ENCODE peak calls at places on chromosomes 5 and 9, in seven cellular contexts. One of them, this sample, is unnamed.

GRCh38 chr5:60597570-60597969 is 102.4 kb downstream of the DEPDC1B start:
- DNase-seq in GM04503: no peak
- DNase-seq in cardiac fibroblast: no peak
- DNase-seq in CD4-positive, alpha-beta memory T cell: no peak
- DNase-seq in MM.1S: peak
- DNase-seq in AG04449: no peak
- DNase-seq in lower leg skin: no peak
- DNase-seq in this sample: peak

GRCh38 chr5:14946813-14947640 is 75.4 kb upstream of the ANKH start:
- DNase-seq in cardiac fibroblast: peak
- DNase-seq in AG04449: no peak
- DNase-seq in lower leg skin: no peak
- DNase-seq in GM04503: no peak
- DNase-seq in CD4-positive, alpha-beta memory T cell: peak
- DNase-seq in MM.1S: peak
- DNase-seq in this sample: no peak

GRCh38 chr5:1521671-1522600 is 1.8 kb downstream of the LPCAT1 start:
- DNase-seq in GM04503: no peak
- DNase-seq in CD4-positive, alpha-beta memory T cell: no peak
- DNase-seq in MM.1S: no peak
- DNase-seq in lower leg skin: peak
- DNase-seq in cardiac fibroblast: peak
- DNase-seq in AG04449: peak
- DNase-seq in this sample: peak

GRCh38 chr9:36263662-36264061 is 5.4 kb upstream of the GNE start:
- DNase-seq in MM.1S: no peak
- DNase-seq in AG04449: no peak
- DNase-seq in lower leg skin: peak
- DNase-seq in CD4-positive, alpha-beta memory T cell: no peak
- DNase-seq in cardiac fibroblast: no peak
- DNase-seq in GM04503: no peak
- DNase-seq in this sample: no peak

GRCh38 chr5:154758501-154758900 is 3.3 kb downstream of the LARP1 start:
- DNase-seq in cardiac fibroblast: no peak
- DNase-seq in lower leg skin: no peak
- DNase-seq in CD4-positive, alpha-beta memory T cell: no peak
- DNase-seq in AG04449: no peak
- DNase-seq in MM.1S: no peak
- DNase-seq in GM04503: peak
- DNase-seq in this sample: no peak

GRCh38 chr5:181219262-181220177 is 3.6 kb upstream of the TRIM41 start:
- DNase-seq in CD4-positive, alpha-beta memory T cell: no peak
- DNase-seq in lower leg skin: no peak
- DNase-seq in AG04449: no peak
- DNase-seq in GM04503: no peak
- DNase-seq in cardiac fibroblast: no peak
- DNase-seq in MM.1S: peak
- DNase-seq in this sample: no peak

GRCh38 chr9:128097156-128098016 is 29.4 kb downstream of the SLC25A25 start:
- DNase-seq in CD4-positive, alpha-beta memory T cell: no peak
- DNase-seq in GM04503: no peak
- DNase-seq in MM.1S: no peak
- DNase-seq in cardiac fibroblast: no peak
- DNase-seq in AG04449: no peak
- DNase-seq in lower leg skin: no peak
- DNase-seq in this sample: no peak

GRCh38 chr5:140986117-140986521 is 19.8 kb downstream of the PCDHAC2 start:
- DNase-seq in lower leg skin: no peak
- DNase-seq in GM04503: no peak
- DNase-seq in AG04449: no peak
- DNase-seq in MM.1S: no peak
- DNase-seq in CD4-positive, alpha-beta memory T cell: no peak
- DNase-seq in cardiac fibroblast: no peak
- DNase-seq in this sample: no peak

GRCh38 chr5:109062669-109063068 is 315.0 kb downstream of the FER start:
- DNase-seq in cardiac fibroblast: peak
- DNase-seq in MM.1S: peak
- DNase-seq in AG04449: peak
- DNase-seq in lower leg skin: no peak
- DNase-seq in CD4-positive, alpha-beta memory T cell: no peak
- DNase-seq in GM04503: no peak
- DNase-seq in this sample: no peak

GRCh38 chr5:97991236-97991635 is 782.2 kb upstream of the RGMB start:
- DNase-seq in CD4-positive, alpha-beta memory T cell: no peak
- DNase-seq in MM.1S: no peak
- DNase-seq in cardiac fibroblast: no peak
- DNase-seq in GM04503: no peak
- DNase-seq in AG04449: no peak
- DNase-seq in lower leg skin: no peak
- DNase-seq in this sample: no peak

GRCh38 chr5:168693297-168693696 is 114.1 kb upstream of the PANK3 start:
- DNase-seq in CD4-positive, alpha-beta memory T cell: no peak
- DNase-seq in cardiac fibroblast: no peak
- DNase-seq in AG04449: no peak
- DNase-seq in lower leg skin: no peak
- DNase-seq in MM.1S: no peak
- DNase-seq in GM04503: no peak
- DNase-seq in this sample: no peak

GRCh38 chr5:16493261-16493660 is 27.7 kb upstream of the ZNF622 start:
- DNase-seq in AG04449: no peak
- DNase-seq in cardiac fibroblast: peak
- DNase-seq in CD4-positive, alpha-beta memory T cell: no peak
- DNase-seq in MM.1S: no peak
- DNase-seq in lower leg skin: no peak
- DNase-seq in GM04503: no peak
- DNase-seq in this sample: no peak

This sample was measured in mucosa of descending colon.